ENCODE peak calls at places on chromosomes 2 and 18, in seven cellular contexts. One of them, this sample, is unnamed.
A peak's percentile ranks its signal among the peaks of the same experiment; 100 is the strongest.

GRCh38 chr2:187526776-187527175 is 27.5 kb downstream of the TFPI start:
- DNase-seq in naive thymus-derived CD4-positive, alpha-beta T cell: no peak
- DNase-seq in SK-N-SH: peak; percentile 11
- DNase-seq in A549: no peak
- DNase-seq in OCI-LY7: no peak
- DNase-seq in HAP-1: no peak
- DNase-seq in thyroid gland: no peak
- DNase-seq in this sample: no peak

GRCh38 chr2:57882895-57883515 is 163.6 kb upstream of the VRK2 start:
- DNase-seq in naive thymus-derived CD4-positive, alpha-beta T cell: no peak
- DNase-seq in SK-N-SH: no peak
- DNase-seq in A549: peak; percentile 72
- DNase-seq in OCI-LY7: no peak
- DNase-seq in HAP-1: no peak
- DNase-seq in thyroid gland: no peak
- DNase-seq in this sample: no peak

GRCh38 chr18:35122586-35123224 is 81.5 kb downstream of the MAPRE2 start:
- DNase-seq in naive thymus-derived CD4-positive, alpha-beta T cell: no peak
- DNase-seq in SK-N-SH: peak; percentile 65
- DNase-seq in A549: no peak
- DNase-seq in OCI-LY7: no peak
- DNase-seq in HAP-1: no peak
- DNase-seq in thyroid gland: no peak
- DNase-seq in this sample: no peak

GRCh38 chr18:22169889-22170420 is 566 bp downstream of the GATA6 start:
- DNase-seq in naive thymus-derived CD4-positive, alpha-beta T cell: no peak
- DNase-seq in SK-N-SH: peak; percentile 32
- DNase-seq in A549: no peak
- DNase-seq in OCI-LY7: no peak
- DNase-seq in HAP-1: no peak
- DNase-seq in thyroid gland: peak; percentile 62
- DNase-seq in this sample: no peak

GRCh38 chr2:95374451-95374915 is 28.0 kb upstream of the FAHD2A start:
- DNase-seq in naive thymus-derived CD4-positive, alpha-beta T cell: no peak
- DNase-seq in SK-N-SH: no peak
- DNase-seq in A549: no peak
- DNase-seq in OCI-LY7: no peak
- DNase-seq in HAP-1: no peak
- DNase-seq in thyroid gland: no peak
- DNase-seq in this sample: no peak

GRCh38 chr2:25201265-25201664 is 32.9 kb upstream of the POMC start:
- DNase-seq in naive thymus-derived CD4-positive, alpha-beta T cell: no peak
- DNase-seq in SK-N-SH: no peak
- DNase-seq in A549: peak; percentile 45
- DNase-seq in OCI-LY7: no peak
- DNase-seq in HAP-1: no peak
- DNase-seq in thyroid gland: no peak
- DNase-seq in this sample: no peak

GRCh38 chr2:181142514-181142913 is 162.1 kb downstream of the UBE2E3 start:
- DNase-seq in naive thymus-derived CD4-positive, alpha-beta T cell: peak; percentile 40
- DNase-seq in SK-N-SH: no peak
- DNase-seq in A549: no peak
- DNase-seq in OCI-LY7: no peak
- DNase-seq in HAP-1: no peak
- DNase-seq in thyroid gland: no peak
- DNase-seq in this sample: peak; percentile 50

GRCh38 chr18:42030586-42031182 is 75.7 kb downstream of the PIK3C3 start:
- DNase-seq in naive thymus-derived CD4-positive, alpha-beta T cell: no peak
- DNase-seq in SK-N-SH: peak; percentile 27
- DNase-seq in A549: peak; percentile 13
- DNase-seq in OCI-LY7: peak; percentile 0
- DNase-seq in HAP-1: peak; percentile 50
- DNase-seq in thyroid gland: peak; percentile 42
- DNase-seq in this sample: no peak

GRCh38 chr2:207075456-207075855 is 90.3 kb downstream of the KLF7 start:
- DNase-seq in naive thymus-derived CD4-positive, alpha-beta T cell: no peak
- DNase-seq in SK-N-SH: no peak
- DNase-seq in A549: no peak
- DNase-seq in OCI-LY7: no peak
- DNase-seq in HAP-1: no peak
- DNase-seq in thyroid gland: no peak
- DNase-seq in this sample: no peak

GRCh38 chr2:146642066-146642465 is 1202.8 kb upstream of the ACVR2A start:
- DNase-seq in naive thymus-derived CD4-positive, alpha-beta T cell: no peak
- DNase-seq in SK-N-SH: no peak
- DNase-seq in A549: no peak
- DNase-seq in OCI-LY7: peak; percentile 1
- DNase-seq in HAP-1: no peak
- DNase-seq in thyroid gland: no peak
- DNase-seq in this sample: no peak

GRCh38 chr2:149561309-149561926 is 26.2 kb downstream of the MMADHC start:
- DNase-seq in naive thymus-derived CD4-positive, alpha-beta T cell: peak; percentile 35
- DNase-seq in SK-N-SH: peak; percentile 23
- DNase-seq in A549: peak; percentile 19
- DNase-seq in OCI-LY7: peak; percentile 49
- DNase-seq in HAP-1: peak; percentile 57
- DNase-seq in thyroid gland: no peak
- DNase-seq in this sample: peak; percentile 45

GRCh38 chr2:131004446-131005209 is 88.6 kb downstream of the FAM168B start:
- DNase-seq in naive thymus-derived CD4-positive, alpha-beta T cell: no peak
- DNase-seq in SK-N-SH: peak; percentile 41
- DNase-seq in A549: no peak
- DNase-seq in OCI-LY7: no peak
- DNase-seq in HAP-1: no peak
- DNase-seq in thyroid gland: no peak
- DNase-seq in this sample: no peak

GRCh38 chr2:65395621-65396347 is 36.6 kb downstream of the SPRED2 start:
- DNase-seq in naive thymus-derived CD4-positive, alpha-beta T cell: no peak
- DNase-seq in SK-N-SH: no peak
- DNase-seq in A549: no peak
- DNase-seq in OCI-LY7: no peak
- DNase-seq in HAP-1: no peak
- DNase-seq in thyroid gland: no peak
- DNase-seq in this sample: no peak

GRCh38 chr2:65390134-65390533 is 42.3 kb downstream of the SPRED2 start:
- DNase-seq in naive thymus-derived CD4-positive, alpha-beta T cell: no peak
- DNase-seq in SK-N-SH: no peak
- DNase-seq in A549: no peak
- DNase-seq in OCI-LY7: peak; percentile 89
- DNase-seq in HAP-1: no peak
- DNase-seq in thyroid gland: no peak
- DNase-seq in this sample: no peak

GRCh38 chr2:65389476-65389875 is 42.9 kb downstream of the SPRED2 start:
- DNase-seq in naive thymus-derived CD4-positive, alpha-beta T cell: no peak
- DNase-seq in SK-N-SH: no peak
- DNase-seq in A549: no peak
- DNase-seq in OCI-LY7: no peak
- DNase-seq in HAP-1: no peak
- DNase-seq in thyroid gland: no peak
- DNase-seq in this sample: no peak

GRCh38 chr2:65393743-65394422 is 38.5 kb downstream of the SPRED2 start:
- DNase-seq in naive thymus-derived CD4-positive, alpha-beta T cell: no peak
- DNase-seq in SK-N-SH: no peak
- DNase-seq in A549: no peak
- DNase-seq in OCI-LY7: peak; percentile 68
- DNase-seq in HAP-1: no peak
- DNase-seq in thyroid gland: no peak
- DNase-seq in this sample: no peak

DNA sequence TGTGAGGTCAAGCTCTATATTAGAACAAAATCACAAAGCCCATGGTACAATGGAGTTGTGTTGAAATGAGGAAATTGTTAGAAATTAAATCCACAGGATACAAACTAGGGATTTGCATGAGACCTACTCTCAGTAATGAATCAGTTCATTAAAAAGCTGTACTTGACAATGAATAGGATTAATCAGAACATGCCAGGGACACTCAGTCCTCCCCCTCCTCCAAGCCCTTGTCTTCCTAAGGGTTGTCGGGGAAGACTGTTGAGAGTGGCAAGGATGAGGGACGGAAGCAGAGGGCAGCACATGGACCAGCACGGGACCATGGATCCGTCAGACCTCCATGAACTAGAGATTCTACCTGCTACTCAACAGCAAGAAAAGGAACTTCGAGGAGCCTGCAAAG is 39.8 kb downstream of the SPRED2 start:
- DNase-seq in naive thymus-derived CD4-positive, alpha-beta T cell: no peak
- DNase-seq in SK-N-SH: no peak
- DNase-seq in A549: no peak
- DNase-seq in OCI-LY7: no peak
- DNase-seq in HAP-1: peak; percentile 47
- DNase-seq in thyroid gland: no peak
- DNase-seq in this sample: no peak
- H3K4me1 ChIP-seq in naive thymus-derived CD4-positive, alpha-beta T cell: no peaks in the 10 kb centered on the region
- H3K4me1 ChIP-seq in SK-N-SH: peaks cover 36% of the 10 kb centered on the region
- H3K4me1 ChIP-seq in A549: peaks cover 34% of the 10 kb centered on the region
- H3K4me1 ChIP-seq in OCI-LY7: peaks cover 100% of the 10 kb centered on the region
- H3K4me1 ChIP-seq in HAP-1: peaks cover 8% of the 10 kb centered on the region
- H3K4me1 ChIP-seq in thyroid gland: peaks cover 29% of the 10 kb centered on the region
- H3K4me1 ChIP-seq in this sample: no peaks in the 10 kb centered on the region

GRCh38 chr18:51235011-51235789 is 37.7 kb upstream of the MEX3C start:
- DNase-seq in naive thymus-derived CD4-positive, alpha-beta T cell: no peak
- DNase-seq in SK-N-SH: no peak
- DNase-seq in A549: peak; percentile 48
- DNase-seq in OCI-LY7: no peak
- DNase-seq in HAP-1: no peak
- DNase-seq in thyroid gland: no peak
- DNase-seq in this sample: no peak
- H3K4me3 ChIP-seq in naive thymus-derived CD4-positive, alpha-beta T cell: no peak overlapping the region
- H3K4me3 ChIP-seq in SK-N-SH: no peak overlapping the region
- H3K4me3 ChIP-seq in A549: no peak overlapping the region
- H3K4me3 ChIP-seq in OCI-LY7: no peak overlapping the region
- H3K4me3 ChIP-seq in HAP-1: no peak overlapping the region
- H3K4me3 ChIP-seq in thyroid gland: no peak overlapping the region
- H3K4me3 ChIP-seq in this sample: no peak overlapping the region

DNA sequence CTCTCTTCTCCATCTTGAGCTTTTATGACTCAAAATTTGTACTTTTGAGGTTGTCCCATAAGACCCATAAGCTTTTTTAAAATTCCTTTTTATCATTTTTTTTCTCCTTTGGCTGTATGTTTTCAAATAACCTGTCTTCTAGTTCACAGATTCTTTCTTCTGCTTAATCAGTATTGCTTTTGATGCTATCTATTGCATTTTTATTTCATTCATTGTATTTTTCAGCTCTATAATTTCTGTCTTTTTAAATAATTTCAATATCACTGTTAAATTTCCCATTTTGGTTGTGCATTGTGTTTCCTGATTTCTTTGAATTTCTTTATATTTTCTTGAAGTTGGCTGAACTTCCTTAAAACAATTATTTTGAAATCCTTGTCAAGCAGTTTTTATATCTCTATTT is 4.8 kb upstream of the XDH start:
- DNase-seq in naive thymus-derived CD4-positive, alpha-beta T cell: no peak
- DNase-seq in SK-N-SH: no peak
- DNase-seq in A549: no peak
- DNase-seq in OCI-LY7: no peak
- DNase-seq in HAP-1: no peak
- DNase-seq in thyroid gland: no peak
- DNase-seq in this sample: no peak
- H3K4me1 ChIP-seq in naive thymus-derived CD4-positive, alpha-beta T cell: no peaks in the 10 kb centered on the region
- H3K4me1 ChIP-seq in SK-N-SH: no peaks in the 10 kb centered on the region
- H3K4me1 ChIP-seq in A549: peaks cover 16% of the 10 kb centered on the region
- H3K4me1 ChIP-seq in OCI-LY7: peaks cover 3% of the 10 kb centered on the region
- H3K4me1 ChIP-seq in HAP-1: no peaks in the 10 kb centered on the region
- H3K4me1 ChIP-seq in thyroid gland: peaks cover 5% of the 10 kb centered on the region
- H3K4me1 ChIP-seq in this sample: peaks cover 10% of the 10 kb centered on the region

GRCh38 chr2:138504546-138505239 is 3.1 kb downstream of the SPOPL start:
- DNase-seq in naive thymus-derived CD4-positive, alpha-beta T cell: no peak
- DNase-seq in SK-N-SH: no peak
- DNase-seq in A549: no peak
- DNase-seq in OCI-LY7: peak; percentile 71
- DNase-seq in HAP-1: no peak
- DNase-seq in thyroid gland: no peak
- DNase-seq in this sample: no peak
- H3K4me3 ChIP-seq in naive thymus-derived CD4-positive, alpha-beta T cell: no peak overlapping the region
- H3K4me3 ChIP-seq in SK-N-SH: no peak overlapping the region
- H3K4me3 ChIP-seq in A549: no peak overlapping the region
- H3K4me3 ChIP-seq in OCI-LY7: peak overlapping the region; percentile 77
- H3K4me3 ChIP-seq in HAP-1: no peak overlapping the region
- H3K4me3 ChIP-seq in thyroid gland: no peak overlapping the region
- H3K4me3 ChIP-seq in this sample: no peak overlapping the region

DNA sequence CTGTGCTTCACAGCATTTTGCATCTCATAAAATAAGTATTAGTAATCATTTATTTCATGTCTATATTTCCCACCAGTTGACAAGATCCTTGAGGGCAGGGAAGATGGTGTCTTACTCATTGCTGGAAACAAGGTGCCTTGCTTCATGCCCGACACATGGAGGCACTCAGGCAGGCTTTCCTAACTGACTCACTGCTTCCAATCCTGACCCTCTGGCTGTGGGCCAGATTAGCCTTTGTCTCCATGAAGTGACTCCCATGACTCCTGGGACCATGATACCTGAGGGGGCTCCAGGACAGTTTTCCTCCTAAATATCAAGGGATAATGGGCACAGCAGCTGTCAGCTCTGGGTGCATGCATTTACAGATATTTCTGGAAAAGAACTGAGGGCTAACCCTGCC is 275.1 kb downstream of the AGPS start:
- DNase-seq in naive thymus-derived CD4-positive, alpha-beta T cell: no peak
- DNase-seq in SK-N-SH: no peak
- DNase-seq in A549: peak; percentile 23
- DNase-seq in OCI-LY7: no peak
- DNase-seq in HAP-1: no peak
- DNase-seq in thyroid gland: no peak
- DNase-seq in this sample: no peak
- H3K4me1 ChIP-seq in naive thymus-derived CD4-positive, alpha-beta T cell: no peaks in the 10 kb centered on the region
- H3K4me1 ChIP-seq in SK-N-SH: no peaks in the 10 kb centered on the region
- H3K4me1 ChIP-seq in A549: no peaks in the 10 kb centered on the region
- H3K4me1 ChIP-seq in OCI-LY7: no peaks in the 10 kb centered on the region
- H3K4me1 ChIP-seq in HAP-1: peaks cover 6% of the 10 kb centered on the region
- H3K4me1 ChIP-seq in thyroid gland: no peaks in the 10 kb centered on the region
- H3K4me1 ChIP-seq in this sample: no peaks in the 10 kb centered on the region

GRCh38 chr2:37586663-37587409 is 84.6 kb downstream of the CDC42EP3 start:
- DNase-seq in naive thymus-derived CD4-positive, alpha-beta T cell: no peak
- DNase-seq in SK-N-SH: no peak
- DNase-seq in A549: peak; percentile 26
- DNase-seq in OCI-LY7: no peak
- DNase-seq in HAP-1: no peak
- DNase-seq in thyroid gland: no peak
- DNase-seq in this sample: no peak

GRCh38 chr2:37583402-37583801 is 88.0 kb downstream of the CDC42EP3 start:
- DNase-seq in naive thymus-derived CD4-positive, alpha-beta T cell: no peak
- DNase-seq in SK-N-SH: no peak
- DNase-seq in A549: no peak
- DNase-seq in OCI-LY7: no peak
- DNase-seq in HAP-1: no peak
- DNase-seq in thyroid gland: no peak
- DNase-seq in this sample: no peak

GRCh38 chr2:37585982-37586621 is 85.3 kb downstream of the CDC42EP3 start:
- DNase-seq in naive thymus-derived CD4-positive, alpha-beta T cell: peak; percentile 67
- DNase-seq in SK-N-SH: no peak
- DNase-seq in A549: peak; percentile 71
- DNase-seq in OCI-LY7: no peak
- DNase-seq in HAP-1: no peak
- DNase-seq in thyroid gland: peak; percentile 17
- DNase-seq in this sample: peak; percentile 88

GRCh38 chr2:37583867-37584266 is 87.6 kb downstream of the CDC42EP3 start:
- DNase-seq in naive thymus-derived CD4-positive, alpha-beta T cell: no peak
- DNase-seq in SK-N-SH: no peak
- DNase-seq in A549: no peak
- DNase-seq in OCI-LY7: no peak
- DNase-seq in HAP-1: no peak
- DNase-seq in thyroid gland: no peak
- DNase-seq in this sample: no peak

GRCh38 chr2:37585295-37585908 is 86.0 kb downstream of the CDC42EP3 start:
- DNase-seq in naive thymus-derived CD4-positive, alpha-beta T cell: no peak
- DNase-seq in SK-N-SH: no peak
- DNase-seq in A549: peak; percentile 25
- DNase-seq in OCI-LY7: no peak
- DNase-seq in HAP-1: no peak
- DNase-seq in thyroid gland: no peak
- DNase-seq in this sample: peak; percentile 57
- H3K4me3 ChIP-seq in naive thymus-derived CD4-positive, alpha-beta T cell: peak overlapping the region; percentile 28
- H3K4me3 ChIP-seq in SK-N-SH: no peak overlapping the region
- H3K4me3 ChIP-seq in A549: no peak overlapping the region
- H3K4me3 ChIP-seq in OCI-LY7: no peak overlapping the region
- H3K4me3 ChIP-seq in HAP-1: no peak overlapping the region
- H3K4me3 ChIP-seq in thyroid gland: no peak overlapping the region
- H3K4me3 ChIP-seq in this sample: peak overlapping the region; percentile 37

This sample was measured in CD4-positive, alpha-beta memory T cell.